ENCODE peak calls at places on chromosomes 7 and 10, in seven cellular contexts. P is ovary, N is kidney epithelial cell, X is fibroblast of the aortic adventitia, H is OCI-LY7, K is brain microvascular endothelial cell, G is lower lobe of right lung. T is an unnamed sample.

GRCh38 chr10:44249490-44249889 is 135.4 kb downstream of the CXCL12 start:
- DNase-seq in G (no peak), X (no peak), P (no peak), H (no peak), N (no peak), K (no peak), T (no peak)

GRCh38 chr10:1180836-1181235 is 124.7 kb downstream of the WDR37 start:
- DNase-seq in G (no peak), N (no peak), P (no peak), K (no peak), X (no peak), H (no peak), T (no peak)

GRCh38 chr7:105538349-105538748 is 6.3 kb downstream of the RINT1 start:
- DNase-seq in N (no peak), K (no peak), X (no peak), H (no peak), G (no peak), P (no peak), T (no peak)

GRCh38 chr10:102710604-102711003 is 3.6 kb downstream of the ARL3 start:
- DNase-seq in N (no peak), G (no peak), X (peak; percentile 83), H (no peak), P (no peak), K (peak; percentile 79), T (no peak)

GRCh38 chr10:63286340-63286739 is 153.2 kb downstream of the NRBF2 start:
- DNase-seq in N (no peak), K (no peak), H (no peak), X (no peak), G (no peak), P (no peak), T (no peak)

GRCh38 chr7:130894146-130895005 is 160.4 kb upstream of the KLF14 start:
- DNase-seq in X (peak; percentile 63), P (peak; percentile 85), N (no peak), H (no peak), K (no peak), G (peak; percentile 91), T (no peak)

GRCh38 chr7:24158976-24159375 is 125.0 kb upstream of the NPY start:
- DNase-seq in X (no peak), P (no peak), H (no peak), K (no peak), N (no peak), G (no peak), T (no peak)

GRCh38 chr7:31109751-31110150 is 57.6 kb downstream of the ADCYAP1R1 start:
- DNase-seq in H (no peak), X (no peak), K (no peak), G (no peak), N (no peak), P (no peak), T (no peak)

GRCh38 chr7:23018747-23019146 is 4.8 kb upstream of the HYCC1 start:
- DNase-seq in X (no peak), K (no peak), N (no peak), P (no peak), G (no peak), H (no peak), T (no peak)

GRCh38 chr10:91908358-91909177 is 718 bp downstream of the FGFBP3 start:
- DNase-seq in X (peak; percentile 66), G (peak; percentile 83), N (no peak), K (peak; percentile 48), P (peak; percentile 55), H (peak; percentile 91), T (no peak)

GRCh38 chr7:114789942-114790341 is 132.0 kb upstream of the MDFIC start:
- DNase-seq in N (peak; percentile 12), G (no peak), K (peak; percentile 89), H (no peak), P (no peak), X (peak; percentile 93), T (peak; percentile 18)

GRCh38 chr10:29098423-29098822 is 190.4 kb upstream of the LYZL1 start:
- DNase-seq in K (no peak), X (no peak), H (no peak), N (no peak), P (no peak), G (no peak), T (no peak)

GRCh38 chr10:91185239-91185875 is 35.1 kb upstream of the PCGF5 start:
- DNase-seq in P (no peak), G (no peak), H (no peak), N (peak; percentile 51), X (peak; percentile 51), K (peak; percentile 84), T (peak; percentile 23)

GRCh38 chr10:92323079-92323478 is 32.1 kb downstream of the MARCHF5 start:
- DNase-seq in H (no peak), G (no peak), K (no peak), X (no peak), P (no peak), N (no peak), T (no peak)

GRCh38 chr10:95290801-95291633 is at the start of gene PDLIM1:
- DNase-seq in P (peak; percentile 56), X (peak; percentile 29), K (no peak), G (peak; percentile 89), H (peak; percentile 71), N (no peak), T (no peak)

GRCh38 chr10:31754803-31755624 is 173.6 kb downstream of the ARHGAP12 start:
- DNase-seq in X (peak; percentile 40), G (no peak), H (no peak), P (no peak), N (no peak), K (no peak), T (no peak)

GRCh38 chr10:75350791-75351190 is 50.8 kb downstream of the ZNF503 start:
- DNase-seq in P (no peak), N (peak; percentile 72), K (peak; percentile 34), G (no peak), X (peak; percentile 52), H (no peak), T (peak; percentile 46)

GRCh38 chr7:584122-584465 is 64.4 kb upstream of the PDGFA start:
- DNase-seq in H (no peak), K (no peak), N (no peak), X (no peak), P (no peak), G (peak; percentile 55), T (no peak)

GRCh38 chr10:59805043-59805442 is 51.8 kb upstream of the MRLN start:
- DNase-seq in G (no peak), X (no peak), N (no peak), K (peak; percentile 11), H (peak; percentile 10), P (no peak), T (no peak)

GRCh38 chr10:98599032-98599610 is 152.4 kb upstream of the HPS1 start:
- DNase-seq in X (no peak), K (no peak), N (no peak), H (no peak), P (no peak), G (no peak), T (no peak)

GRCh38 chr10:132711618-132712051 is 74.3 kb downstream of the NKX6-2 start:
- DNase-seq in X (no peak), G (peak; percentile 30), H (no peak), P (no peak), N (no peak), K (no peak), T (no peak)

GRCh38 chr10:4623200-4623599 is 202.8 kb upstream of the AKR1E2 start:
- DNase-seq in X (no peak), K (no peak), H (no peak), G (no peak), N (no peak), P (no peak), T (no peak)

GRCh38 chr10:4622374-4622773 is 203.6 kb upstream of the AKR1E2 start:
- DNase-seq in G (no peak), P (no peak), K (no peak), N (no peak), H (no peak), X (no peak), T (no peak)

GRCh38 chr10:4626919-4627318 is 199.1 kb upstream of the AKR1E2 start:
- DNase-seq in P (no peak), H (no peak), X (no peak), G (no peak), N (no peak), K (no peak), T (no peak)

DNA sequence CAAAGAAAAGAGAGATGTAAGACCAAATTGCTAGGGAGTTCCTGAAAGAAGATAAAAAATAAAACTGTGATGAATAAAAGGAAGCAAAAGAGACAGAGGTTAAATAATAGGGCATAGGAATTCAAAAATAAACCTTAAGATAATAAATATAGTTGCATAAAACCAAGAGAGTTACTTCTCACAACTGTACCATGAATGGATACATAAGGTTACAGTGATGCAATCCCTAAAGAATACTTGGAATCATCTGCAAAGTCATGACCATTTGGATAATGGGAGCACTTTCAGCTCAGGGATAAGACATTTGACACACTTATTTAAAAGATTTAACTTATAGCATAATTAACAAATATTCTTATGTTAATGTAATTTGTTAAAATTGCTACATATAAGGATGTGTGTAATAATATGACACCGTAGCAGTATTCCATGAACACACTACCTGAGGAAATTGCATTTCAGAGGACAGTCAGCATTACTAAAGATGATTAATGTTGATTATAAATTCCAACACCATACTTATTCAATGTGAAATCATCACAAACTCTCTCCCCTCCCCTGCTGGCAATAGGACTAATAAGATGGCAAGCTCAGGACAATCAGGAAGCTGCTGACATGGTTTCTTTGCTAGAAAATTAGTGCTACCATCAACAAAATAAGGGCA is 202.1 kb upstream of the AKR1E2 start:
- DNase-seq in G (no peak), K (no peak), H (no peak), X (peak; percentile 34), P (no peak), N (no peak), T (no peak)
- TF ChIP-seq CTCF in G (no peak), K (no peak), H (no peak), X (no peak), P (no peak), N (no peak), T (no peak)

GRCh38 chr7:139334399-139335150 is 6.6 kb upstream of the FMC1 start:
- DNase-seq in G (no peak), H (no peak), N (no peak), K (no peak), X (no peak), P (no peak), T (no peak)
- H3K4me3 ChIP-seq in G (no peak overlapping the region), H (no peak overlapping the region), N (no peak overlapping the region), K (no peak overlapping the region), X (no peak overlapping the region), P (no peak overlapping the region), T (no peak overlapping the region)

DNA sequence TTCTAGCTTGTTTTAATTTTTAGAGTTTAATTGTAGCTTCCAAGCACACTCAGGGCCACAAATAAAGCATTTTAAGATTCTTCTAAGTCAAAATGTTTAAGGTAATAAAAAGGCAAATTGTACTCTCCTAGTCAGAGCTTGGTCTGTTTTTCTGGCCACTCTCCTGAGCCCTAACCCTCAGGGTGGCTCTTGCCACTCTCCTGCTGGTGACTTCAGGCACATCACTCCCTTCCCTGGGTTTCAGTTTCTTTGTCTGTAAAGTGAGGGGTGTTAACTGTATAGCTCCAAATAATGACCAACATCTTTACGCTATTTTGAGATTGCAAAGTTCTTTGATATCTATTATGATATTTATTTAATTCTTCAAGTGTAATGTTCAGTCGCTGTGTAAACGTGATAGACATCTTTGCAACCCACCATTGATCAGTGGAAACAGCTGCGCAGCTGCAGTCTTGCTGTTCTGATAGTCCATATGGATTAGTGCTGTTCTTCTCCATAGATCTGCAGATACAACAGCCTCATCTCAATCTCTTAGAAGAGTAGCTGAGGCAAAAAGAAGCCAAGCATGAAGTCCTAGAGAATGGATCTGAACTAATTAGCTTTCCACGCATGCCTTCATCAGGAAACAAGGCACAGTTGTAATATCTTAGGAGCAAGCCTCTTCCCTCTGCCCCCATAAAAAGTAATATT is 189.9 kb downstream of the PLPP4 start:
- DNase-seq in P (no peak), N (no peak), H (no peak), X (no peak), G (no peak), K (no peak), T (no peak)
- TF ChIP-seq CTCF in P (no peak), N (no peak), H (no peak), X (peak; percentile 17), G (no peak), K (peak; percentile 23), T (peak; percentile 24)

GRCh38 chr10:113412161-113412560 is 140.7 kb upstream of the HABP2 start:
- DNase-seq in P (no peak), X (no peak), N (no peak), K (no peak), H (no peak), G (no peak), T (no peak)
- H3K4me3 ChIP-seq in P (no peak overlapping the region), X (no peak overlapping the region), N (no peak overlapping the region), K (no peak overlapping the region), H (no peak overlapping the region), G (no peak overlapping the region), T (no peak overlapping the region)

T was measured in epithelial cell of proximal tubule.